ENCODE peak calls at places on chromosomes 12 and 14, in six cellular contexts. One of them, this sample, is unnamed.

GRCh38 chr12:79690156-79690605 is 583 bp downstream of the PAWR start:
- DNase-seq in mucosa of gallbladder: no peak
- DNase-seq in NCI-H69: peak
- DNase-seq in NCI-H345: no peak
- DNase-seq in EH: peak
- DNase-seq in naive thymus-derived CD8-positive, alpha-beta T cell: peak
- DNase-seq in this sample: no peak

GRCh38 chr12:12461923-12462315 is 100.7 kb downstream of the DUSP16 start:
- DNase-seq in mucosa of gallbladder: no peak
- DNase-seq in NCI-H69: no peak
- DNase-seq in NCI-H345: no peak
- DNase-seq in EH: no peak
- DNase-seq in naive thymus-derived CD8-positive, alpha-beta T cell: no peak
- DNase-seq in this sample: no peak

GRCh38 chr12:124740691-124741137 is 123.0 kb downstream of the SCARB1 start:
- DNase-seq in mucosa of gallbladder: no peak
- DNase-seq in NCI-H69: no peak
- DNase-seq in NCI-H345: no peak
- DNase-seq in EH: peak
- DNase-seq in naive thymus-derived CD8-positive, alpha-beta T cell: no peak
- DNase-seq in this sample: peak

GRCh38 chr14:37247777-37248461 is 50.2 kb downstream of the MIPOL1 start:
- DNase-seq in mucosa of gallbladder: no peak
- DNase-seq in NCI-H69: peak
- DNase-seq in NCI-H345: peak
- DNase-seq in EH: no peak
- DNase-seq in naive thymus-derived CD8-positive, alpha-beta T cell: no peak
- DNase-seq in this sample: no peak

GRCh38 chr12:54272214-54272613 is 7.7 kb downstream of the CBX5 start:
- DNase-seq in mucosa of gallbladder: no peak
- DNase-seq in NCI-H69: no peak
- DNase-seq in NCI-H345: no peak
- DNase-seq in EH: no peak
- DNase-seq in naive thymus-derived CD8-positive, alpha-beta T cell: no peak
- DNase-seq in this sample: no peak

GRCh38 chr12:3828888-3829287 is 44.3 kb downstream of the PARP11 start:
- DNase-seq in mucosa of gallbladder: no peak
- DNase-seq in NCI-H69: no peak
- DNase-seq in NCI-H345: no peak
- DNase-seq in EH: no peak
- DNase-seq in naive thymus-derived CD8-positive, alpha-beta T cell: no peak
- DNase-seq in this sample: no peak

GRCh38 chr12:7512528-7512927 is 9.0 kb upstream of the CD163 start:
- DNase-seq in mucosa of gallbladder: no peak
- DNase-seq in NCI-H69: no peak
- DNase-seq in NCI-H345: no peak
- DNase-seq in EH: peak
- DNase-seq in naive thymus-derived CD8-positive, alpha-beta T cell: no peak
- DNase-seq in this sample: peak

GRCh38 chr14:36529062-36529461 is 9.0 kb upstream of the NKX2-1 start:
- DNase-seq in mucosa of gallbladder: no peak
- DNase-seq in NCI-H69: no peak
- DNase-seq in NCI-H345: no peak
- DNase-seq in EH: no peak
- DNase-seq in naive thymus-derived CD8-positive, alpha-beta T cell: no peak
- DNase-seq in this sample: no peak

GRCh38 chr12:111715242-111715641 is 29.4 kb downstream of the ACAD10 start:
- DNase-seq in mucosa of gallbladder: no peak
- DNase-seq in NCI-H69: peak
- DNase-seq in NCI-H345: no peak
- DNase-seq in EH: no peak
- DNase-seq in naive thymus-derived CD8-positive, alpha-beta T cell: no peak
- DNase-seq in this sample: no peak

GRCh38 chr14:96844857-96845570 is 47.8 kb downstream of the VRK1 start:
- DNase-seq in mucosa of gallbladder: no peak
- DNase-seq in NCI-H69: no peak
- DNase-seq in NCI-H345: no peak
- DNase-seq in EH: no peak
- DNase-seq in naive thymus-derived CD8-positive, alpha-beta T cell: no peak
- DNase-seq in this sample: no peak

GRCh38 chr12:93847517-93848452 is 170.6 kb downstream of the CRADD start:
- DNase-seq in mucosa of gallbladder: no peak
- DNase-seq in NCI-H69: no peak
- DNase-seq in NCI-H345: no peak
- DNase-seq in EH: no peak
- DNase-seq in naive thymus-derived CD8-positive, alpha-beta T cell: no peak
- DNase-seq in this sample: no peak

GRCh38 chr14:36717363-36717762 is 55.7 kb downstream of the PAX9 start:
- DNase-seq in mucosa of gallbladder: no peak
- DNase-seq in NCI-H69: peak
- DNase-seq in NCI-H345: peak
- DNase-seq in EH: no peak
- DNase-seq in naive thymus-derived CD8-positive, alpha-beta T cell: no peak
- DNase-seq in this sample: no peak

GRCh38 chr12:546920-547845 is 87.4 kb downstream of the B4GALNT3 start:
- DNase-seq in mucosa of gallbladder: peak
- DNase-seq in NCI-H69: peak
- DNase-seq in NCI-H345: peak
- DNase-seq in EH: peak
- DNase-seq in naive thymus-derived CD8-positive, alpha-beta T cell: peak
- DNase-seq in this sample: peak

GRCh38 chr12:132366341-132366861 is 37.0 kb upstream of the GALNT9 start:
- DNase-seq in mucosa of gallbladder: no peak
- DNase-seq in NCI-H69: peak
- DNase-seq in NCI-H345: no peak
- DNase-seq in EH: no peak
- DNase-seq in naive thymus-derived CD8-positive, alpha-beta T cell: no peak
- DNase-seq in this sample: no peak

This sample was measured in body of pancreas.